ENCODE peak calls at places on chromosomes 5 and 9, in six cellular contexts. M is NCI-H2107; C is AG09309; F is stimulated activated CD4-positive, alpha-beta T cell treated with anti-CD3 and anti-CD28 coated beads, Interleukin-15, amount 100 ng/mL, for 1 hour; A is hippocampal formation; N is H7. D is an unnamed sample.
A peak's percentile ranks its signal among the peaks of the same experiment; 100 is the strongest.

GRCh38 chr5:154249786-154250185 is 59.3 kb downstream of the GALNT10 start:
- DNase-seq in M (no peak), C (no peak), F (no peak), A (no peak), N (no peak), D (no peak)

GRCh38 chr5:180222056-180222455 is 13.0 kb upstream of the RASGEF1C start:
- DNase-seq in M (no peak), C (no peak), F (no peak), A (no peak), N (no peak), D (no peak)

GRCh38 chr5:180670586-180671359 is 21.4 kb upstream of the FLT4 start:
- DNase-seq in M (no peak), C (peak; percentile 2), F (no peak), A (peak; percentile 49), N (peak; percentile 75), D (peak; percentile 9)

GRCh38 chr5:3833566-3833965 is 237.9 kb downstream of the IRX1 start:
- DNase-seq in M (no peak), C (no peak), F (no peak), A (no peak), N (no peak), D (no peak)

GRCh38 chr5:139593716-139594319 is 32.7 kb downstream of the UBE2D2 start:
- DNase-seq in M (no peak), C (no peak), F (no peak), A (no peak), N (no peak), D (no peak)

GRCh38 chr9:68455436-68455835 is 85.2 kb downstream of the TMEM252 start:
- DNase-seq in M (no peak), C (no peak), F (no peak), A (no peak), N (no peak), D (no peak)

GRCh38 chr5:94901071-94901979 is 282.9 kb downstream of the SLF1 start:
- DNase-seq in M (no peak), C (no peak), F (no peak), A (no peak), N (no peak), D (no peak)

GRCh38 chr9:7783635-7784063 is 15.9 kb downstream of the DMAC1 start:
- DNase-seq in M (peak; percentile 39), C (no peak), F (no peak), A (no peak), N (no peak), D (no peak)

GRCh38 chr9:91879231-91879630 is 70.8 kb downstream of the ROR2 start:
- DNase-seq in M (no peak), C (no peak), F (no peak), A (no peak), N (no peak), D (no peak)

GRCh38 chr9:101668466-101668865 is 70.0 kb downstream of the GRIN3A start:
- DNase-seq in M (no peak), C (no peak), F (no peak), A (no peak), N (no peak), D (no peak)

GRCh38 chr5:57863661-57864060 is 381.1 kb upstream of the ACTBL2 start:
- DNase-seq in M (no peak), C (peak; percentile 62), F (no peak), A (no peak), N (no peak), D (peak; percentile 82)

GRCh38 chr5:158543539-158544387 is 556.0 kb downstream of the EBF1 start:
- DNase-seq in M (no peak), C (peak; percentile 28), F (no peak), A (no peak), N (no peak), D (no peak)

GRCh38 chr5:137609122-137609521 is 110.0 kb upstream of the SPOCK1 start:
- DNase-seq in M (no peak), C (peak; percentile 52), F (no peak), A (no peak), N (no peak), D (peak; percentile 66)

GRCh38 chr5:56344594-56344993 is 111.5 kb upstream of the ANKRD55 start:
- DNase-seq in M (no peak), C (no peak), F (no peak), A (no peak), N (no peak), D (no peak)

GRCh38 chr5:171312129-171312819 is 3.2 kb downstream of the TLX3 start:
- DNase-seq in M (no peak), C (no peak), F (no peak), A (no peak), N (peak; percentile 81), D (no peak)

GRCh38 chr5:159097461-159098284 is 2.0 kb downstream of the EBF1 start:
- DNase-seq in M (no peak), C (peak; percentile 23), F (no peak), A (no peak), N (peak; percentile 73), D (no peak)

GRCh38 chr9:134751630-134752029 is 110.0 kb downstream of the COL5A1 start:
- DNase-seq in M (no peak), C (no peak), F (no peak), A (no peak), N (no peak), D (no peak)

GRCh38 chr9:20028849-20029231 is 240.0 kb upstream of the SLC24A2 start:
- DNase-seq in M (no peak), C (no peak), F (no peak), A (no peak), N (no peak), D (no peak)

GRCh38 chr5:170293273-170293672 is 4.3 kb downstream of the LCP2 start:
- DNase-seq in M (no peak), C (no peak), F (no peak), A (no peak), N (no peak), D (no peak)

GRCh38 chr5:77431719-77432118 is 60.4 kb downstream of the WDR41 start:
- DNase-seq in M (no peak), C (no peak), F (no peak), A (no peak), N (no peak), D (no peak)

GRCh38 chr5:120769291-120769872 is 305.3 kb downstream of the PRR16 start:
- DNase-seq in M (no peak), C (peak; percentile 41), F (no peak), A (no peak), N (no peak), D (peak; percentile 80)

GRCh38 chr9:127219533-127219932 is 45.0 kb upstream of the GARNL3 start:
- DNase-seq in M (no peak), C (no peak), F (no peak), A (no peak), N (no peak), D (no peak)

GRCh38 chr5:109407913-109408312 is 1.9 kb downstream of the PJA2 start:
- DNase-seq in M (no peak), C (no peak), F (no peak), A (no peak), N (no peak), D (no peak)

GRCh38 chr5:82312373-82312856 is 34.3 kb upstream of the RPS23 start:
- DNase-seq in M (peak; percentile 3), C (no peak), F (no peak), A (peak; percentile 68), N (peak; percentile 58), D (no peak)

GRCh38 chr9:108854094-108854493 is 1.7 kb downstream of the ACTL7B start:
- DNase-seq in M (no peak), C (no peak), F (no peak), A (no peak), N (peak; percentile 66), D (no peak)

GRCh38 chr5:53200309-53200708 is 90.8 kb upstream of the MOCS2 start:
- DNase-seq in M (no peak), C (no peak), F (no peak), A (no peak), N (no peak), D (no peak)

GRCh38 chr5:143314664-143315063 is 88.8 kb downstream of the NR3C1 start:
- DNase-seq in M (no peak), C (peak; percentile 46), F (no peak), A (no peak), N (no peak), D (peak; percentile 44)

GRCh38 chr5:60066502-60066901 is 173.0 kb upstream of the PDE4D start:
- DNase-seq in M (no peak), C (no peak), F (no peak), A (no peak), N (no peak), D (peak; percentile 7)

GRCh38 chr9:122835313-122835731 is 6.9 kb upstream of the PDCL start:
- DNase-seq in M (no peak), C (no peak), F (no peak), A (no peak), N (peak; percentile 78), D (no peak)

GRCh38 chr5:103385722-103386121 is 127.2 kb downstream of the MACIR start:
- DNase-seq in M (no peak), C (no peak), F (no peak), A (no peak), N (no peak), D (no peak)

GRCh38 chr5:109478830-109479229 is 69.1 kb upstream of the PJA2 start:
- DNase-seq in M (no peak), C (no peak), F (no peak), A (no peak), N (no peak), D (no peak)

GRCh38 chr9:136143215-136144001 is 24.7 kb upstream of the TMEM250 start:
- DNase-seq in M (no peak), C (no peak), F (no peak), A (no peak), N (peak; percentile 94), D (no peak)

GRCh38 chr5:14834584-14835540 is 36.7 kb downstream of the ANKH start:
- DNase-seq in M (no peak), C (no peak), F (no peak), A (no peak), N (peak; percentile 17), D (no peak)

GRCh38 chr5:150355791-150356190 is 1.7 kb upstream of the TCOF1 start:
- DNase-seq in M (no peak), C (no peak), F (no peak), A (no peak), N (no peak), D (no peak)

GRCh38 chr9:31699836-31700235 is 684.6 kb upstream of the ACO1 start:
- DNase-seq in M (no peak), C (no peak), F (no peak), A (no peak), N (no peak), D (no peak)

GRCh38 chr5:53331463-53331862 is 149.0 kb upstream of the FST start:
- DNase-seq in M (no peak), C (peak; percentile 21), F (no peak), A (no peak), N (no peak), D (no peak)